ENCODE peak calls at places on chromosomes 7 and 10, in four cellular contexts. M is ovary, U is astrocyte, L is endothelial cell of umbilical vein. D is an unnamed sample.

GRCh38 chr7:18455644-18456043 is 39.9 kb upstream of the HDAC9 start:
- DNase-seq in M (no peak), U (no peak), L (no peak), D (no peak)

GRCh38 chr10:11168423-11169100 is 150.9 kb downstream of the CELF2 start:
- DNase-seq in M (no peak), U (no peak), L (no peak), D (no peak)

GRCh38 chr10:77844713-77845454 is 81.7 kb downstream of the DLG5 start:
- DNase-seq in M (no peak), U (peak), L (peak), D (no peak)

GRCh38 chr7:142863891-142864685 is 9.2 kb downstream of the EPHB6 start:
- DNase-seq in M (no peak), U (no peak), L (no peak), D (no peak)

GRCh38 chr7:143229054-143229790 is 7.4 kb downstream of the TAS2R40 start:
- DNase-seq in M (no peak), U (no peak), L (no peak), D (no peak)

GRCh38 chr10:50309342-50309741 is 58.0 kb upstream of the ASAH2 start:
- DNase-seq in M (no peak), U (no peak), L (no peak), D (no peak)

GRCh38 chr10:23742368-23742767 is 303.5 kb downstream of the OTUD1 start:
- DNase-seq in M (no peak), U (no peak), L (no peak), D (no peak)

GRCh38 chr7:103528152-103528551 is 82.1 kb upstream of the SLC26A5 start:
- DNase-seq in M (no peak), U (no peak), L (no peak), D (no peak)

GRCh38 chr10:90642650-90643049 is 215.2 kb downstream of the HTR7 start:
- DNase-seq in M (no peak), U (peak), L (no peak), D (no peak)

GRCh38 chr10:116014326-116014725 is 258.7 kb downstream of the GFRA1 start:
- DNase-seq in M (no peak), U (no peak), L (no peak), D (no peak)

GRCh38 chr7:114789161-114789560 is 132.7 kb upstream of the MDFIC start:
- DNase-seq in M (no peak), U (peak), L (peak), D (no peak)

GRCh38 chr7:124777268-124777667 is 11.7 kb upstream of the GPR37 start:
- DNase-seq in M (no peak), U (no peak), L (no peak), D (no peak)

GRCh38 chr10:6501931-6502330 is 78.1 kb downstream of the PRKCQ start:
- DNase-seq in M (no peak), U (no peak), L (no peak), D (no peak)

GRCh38 chr7:17186745-17187144 is 111.7 kb upstream of the AHR start:
- DNase-seq in M (no peak), U (no peak), L (no peak), D (no peak)

GRCh38 chr10:129622736-129623135 is 155.7 kb downstream of the MGMT start:
- DNase-seq in M (no peak), U (peak), L (no peak), D (no peak)
- H3K27ac ChIP-seq in M (no peak), U (no peak), L (no peak), D (no peak)

GRCh38 chr7:131027287-131027773 is 293.3 kb upstream of the KLF14 start:
- DNase-seq in M (peak), U (peak), L (no peak), D (no peak)
- TF ChIP-seq CTCF in M (no peak), U (no peak), L (no peak), D (no peak)

DNA sequence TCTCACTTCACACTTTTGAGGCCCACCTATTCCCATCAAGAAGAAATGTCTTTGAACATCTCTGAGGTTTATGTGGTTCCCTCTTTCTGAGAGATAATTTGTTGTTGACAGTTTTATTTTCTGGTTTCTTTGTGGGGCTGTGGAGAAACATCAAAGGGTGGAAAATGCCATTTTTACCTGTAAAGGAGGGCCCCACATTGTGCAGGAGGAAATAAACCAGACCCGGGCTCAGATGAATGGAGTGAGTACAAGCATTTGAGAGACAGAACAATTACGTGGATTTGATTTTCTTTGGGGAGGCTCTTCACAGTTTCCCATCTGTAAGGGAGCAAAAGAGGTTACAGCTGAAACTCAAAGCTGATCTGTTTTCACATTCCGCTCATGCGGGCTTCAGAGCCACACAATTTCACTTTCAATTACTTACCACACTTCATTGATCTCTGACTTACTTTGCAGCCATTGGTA is 29.8 kb downstream of the ITPRIP start:
- DNase-seq in M (no peak), U (no peak), L (no peak), D (no peak)
- H3K27ac ChIP-seq in M (no peak), U (no peak), L (no peak), D (peak)

GRCh38 chr10:60524541-60524940 is 134.9 kb upstream of the ANK3 start:
- DNase-seq in M (no peak), U (peak), L (no peak), D (no peak)
- TF ChIP-seq CTCF in M (no peak), U (no peak), L (no peak), D (no peak)

GRCh38 chr7:500521-501420 is 18.9 kb downstream of the PDGFA start:
- DNase-seq in M (no peak), U (no peak), L (no peak), D (peak)

GRCh38 chr7:497346-497745 is 22.3 kb downstream of the PDGFA start:
- DNase-seq in M (no peak), U (no peak), L (no peak), D (no peak)

GRCh38 chr7:499853-500485 is 19.7 kb downstream of the PDGFA start:
- DNase-seq in M (no peak), U (no peak), L (no peak), D (no peak)

GRCh38 chr7:497946-498655 is 21.5 kb downstream of the PDGFA start:
- DNase-seq in M (no peak), U (no peak), L (no peak), D (no peak)

GRCh38 chr7:498678-499641 is 20.7 kb downstream of the PDGFA start:
- DNase-seq in M (no peak), U (no peak), L (no peak), D (peak)
- H3K27ac ChIP-seq in M (no peak), U (no peak), L (no peak), D (peak)

GRCh38 chr10:125411724-125412123 is 251.4 kb upstream of the CTBP2 start:
- DNase-seq in M (no peak), U (peak), L (peak), D (no peak)
- TF ChIP-seq CTCF in M (no peak), U (no peak), L (no peak), D (no peak)

GRCh38 chr10:122812751-122813150 is 32.9 kb downstream of the CUZD1 start:
- DNase-seq in M (no peak), U (no peak), L (no peak), D (no peak)
- H3K27ac ChIP-seq in M (no peak), U (no peak), L (no peak), D (no peak)

DNA sequence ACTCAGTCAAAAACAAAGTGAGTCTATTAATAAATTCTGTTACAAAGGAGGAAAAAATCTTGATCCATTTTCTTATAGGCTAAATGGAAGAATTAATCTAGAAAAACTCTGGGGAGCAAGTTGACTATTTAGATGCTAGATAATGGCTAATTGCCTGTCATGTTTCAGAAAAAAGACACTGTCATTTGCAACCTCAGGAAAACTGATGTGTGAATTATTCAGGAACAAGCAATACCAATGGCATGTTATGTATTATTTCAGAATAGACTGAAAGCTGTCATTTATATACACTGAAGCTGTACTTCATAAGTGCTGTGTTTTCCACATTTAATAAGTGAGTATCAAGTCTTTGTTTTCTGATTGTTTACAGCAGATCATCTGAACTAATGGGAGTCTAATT is 629.2 kb upstream of the ADARB2 start:
- DNase-seq in M (no peak), U (no peak), L (no peak), D (no peak)
- TF ChIP-seq CTCF in M (no peak), U (no peak), L (no peak), D (no peak)

GRCh38 chr7:46003161-46003560 is 82.1 kb upstream of the IGFBP3 start:
- DNase-seq in M (no peak), U (peak), L (no peak), D (no peak)
- H3K27ac ChIP-seq in M (no peak), U (no peak), L (no peak), D (no peak)

DNA sequence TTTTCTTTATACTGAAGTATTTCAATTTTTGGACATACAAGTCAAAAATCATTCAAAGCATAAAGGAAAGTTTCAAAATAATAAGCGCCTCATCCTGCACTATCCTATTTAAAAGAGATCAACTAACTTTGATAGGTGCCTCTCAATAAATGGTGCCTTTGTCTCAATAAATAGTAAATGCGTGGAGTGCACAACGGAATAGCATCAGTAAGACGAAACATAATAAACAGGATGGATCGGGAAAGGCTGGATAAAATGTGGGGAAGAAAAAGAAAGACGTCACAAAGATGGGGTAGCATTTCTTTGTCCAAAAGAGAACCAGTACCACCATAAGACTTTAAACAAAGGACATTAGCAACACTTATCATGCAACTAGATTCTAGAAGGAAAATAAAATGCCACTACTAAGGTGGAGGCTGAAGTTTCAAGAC is 574 bp upstream of the PRKAR2B start:
- DNase-seq in M (no peak), U (peak), L (no peak), D (no peak)
- TF ChIP-seq CTCF in M (no peak), U (no peak), L (no peak), D (no peak)

D was measured in coronary artery.